ENCODE peak calls at places on chromosomes 2 and 18, in eight cellular contexts. K is right lobe of liver, J is neural progenitor cell, P is dorsolateral prefrontal cortex, Y is IMR-90, U is WERI-Rb-1, A is prostate gland, V is stomach. I is an unnamed sample.

GRCh38 chr2:241490444-241490760 is 18.0 kb downstream of the STK25 start:
- DNase-seq in K (no peak), J (no peak), P (no peak), Y (peak), U (no peak), A (no peak), V (no peak), I (no peak)

GRCh38 chr18:9106800-9107574 is 4.5 kb downstream of the NDUFV2 start:
- DNase-seq in K (no peak), J (peak), P (no peak), Y (no peak), U (peak), A (no peak), V (no peak), I (no peak)

GRCh38 chr2:168538534-168538933 is 82.5 kb downstream of the CERS6 start:
- DNase-seq in K (no peak), J (no peak), P (no peak), Y (no peak), U (no peak), A (no peak), V (no peak), I (no peak)

GRCh38 chr2:157438907-157439791 is 4.7 kb downstream of the CYTIP start:
- DNase-seq in K (no peak), J (no peak), P (no peak), Y (no peak), U (no peak), A (no peak), V (no peak), I (no peak)

GRCh38 chr18:50009772-50010171 is 185.2 kb downstream of the MYO5B start:
- DNase-seq in K (peak), J (peak), P (no peak), Y (peak), U (peak), A (peak), V (peak), I (no peak)

GRCh38 chr2:159380676-159381239 is 94.3 kb upstream of the WDSUB1 start:
- DNase-seq in K (no peak), J (no peak), P (no peak), Y (no peak), U (no peak), A (no peak), V (no peak), I (no peak)

GRCh38 chr2:219519526-219519916 is 5.2 kb downstream of the ASIC4 start:
- DNase-seq in K (no peak), J (no peak), P (no peak), Y (no peak), U (no peak), A (no peak), V (no peak), I (no peak)

GRCh38 chr2:155215037-155215707 is 516.7 kb downstream of the KCNJ3 start:
- DNase-seq in K (no peak), J (no peak), P (no peak), Y (no peak), U (no peak), A (no peak), V (no peak), I (no peak)

GRCh38 chr2:163401481-163401880 is 334.3 kb downstream of the FIGN start:
- DNase-seq in K (no peak), J (no peak), P (no peak), Y (peak), U (no peak), A (no peak), V (no peak), I (no peak)

GRCh38 chr2:2291500-2292260 is 39.4 kb downstream of the MYT1L start:
- DNase-seq in K (no peak), J (peak), P (no peak), Y (no peak), U (peak), A (peak), V (no peak), I (no peak)

GRCh38 chr2:108219688-108220087 is 20.1 kb upstream of the SULT1C3 start:
- DNase-seq in K (no peak), J (no peak), P (no peak), Y (no peak), U (no peak), A (no peak), V (no peak), I (no peak)

GRCh38 chr2:240512666-240513535 is 44.9 kb downstream of the ANKMY1 start:
- DNase-seq in K (no peak), J (no peak), P (no peak), Y (no peak), U (no peak), A (no peak), V (peak), I (no peak)

GRCh38 chr2:74908763-74909444 is 49.5 kb upstream of the POLE4 start:
- DNase-seq in K (no peak), J (peak), P (no peak), Y (no peak), U (no peak), A (peak), V (no peak), I (no peak)

GRCh38 chr2:237413293-237414055 is 490 bp downstream of the COL6A3 start:
- DNase-seq in K (no peak), J (no peak), P (no peak), Y (no peak), U (no peak), A (no peak), V (no peak), I (no peak)

GRCh38 chr2:237435844-237436590 is 22.1 kb upstream of the COL6A3 start:
- DNase-seq in K (no peak), J (no peak), P (no peak), Y (peak), U (no peak), A (no peak), V (no peak), I (no peak)

GRCh38 chr2:4358855-4359254 is 655.5 kb downstream of the DCDC2C start:
- DNase-seq in K (no peak), J (no peak), P (no peak), Y (no peak), U (no peak), A (no peak), V (no peak), I (no peak)

GRCh38 chr2:128424806-128425205 is 106.1 kb upstream of the HS6ST1 start:
- DNase-seq in K (peak), J (peak), P (no peak), Y (no peak), U (no peak), A (no peak), V (peak), I (no peak)

GRCh38 chr2:219369447-219369861 is 18.3 kb downstream of the DNPEP start:
- DNase-seq in K (peak), J (no peak), P (no peak), Y (peak), U (no peak), A (peak), V (peak), I (no peak)

GRCh38 chr2:199308567-199308966 is 149.2 kb downstream of the SATB2 start:
- DNase-seq in K (peak), J (no peak), P (no peak), Y (no peak), U (no peak), A (no peak), V (no peak), I (no peak)

GRCh38 chr18:31512203-31512764 is 14.3 kb downstream of the DSG2 start:
- DNase-seq in K (no peak), J (no peak), P (no peak), Y (peak), U (no peak), A (no peak), V (peak), I (no peak)

GRCh38 chr2:8412586-8412985 is 269.3 kb upstream of the ID2 start:
- DNase-seq in K (no peak), J (peak), P (no peak), Y (no peak), U (no peak), A (no peak), V (no peak), I (no peak)

GRCh38 chr2:54770676-54771075 is 47.2 kb downstream of the EML6 start:
- DNase-seq in K (no peak), J (no peak), P (no peak), Y (no peak), U (no peak), A (no peak), V (no peak), I (no peak)

GRCh38 chr2:231583982-231584381 is 8.7 kb upstream of the TEX44 start:
- DNase-seq in K (no peak), J (peak), P (no peak), Y (no peak), U (no peak), A (no peak), V (no peak), I (no peak)

GRCh38 chr2:134836986-134837385 is 1.4 kb upstream of the ACMSD start:
- DNase-seq in K (no peak), J (no peak), P (no peak), Y (peak), U (no peak), A (no peak), V (no peak), I (no peak)

GRCh38 chr2:204187513-204188088 is 251.0 kb downstream of the ICOS start:
- DNase-seq in K (no peak), J (no peak), P (no peak), Y (no peak), U (no peak), A (no peak), V (no peak), I (no peak)

GRCh38 chr2:61241266-61241665 is 79.3 kb downstream of the C2orf74 start:
- DNase-seq in K (no peak), J (no peak), P (no peak), Y (no peak), U (no peak), A (no peak), V (no peak), I (no peak)

GRCh38 chr2:189287982-189288494 is 108.5 kb upstream of the COL5A2 start:
- DNase-seq in K (no peak), J (peak), P (no peak), Y (peak), U (no peak), A (no peak), V (no peak), I (no peak)

GRCh38 chr2:121038831-121039230 is 246.2 kb downstream of the TFCP2L1 start:
- DNase-seq in K (no peak), J (no peak), P (no peak), Y (no peak), U (no peak), A (peak), V (peak), I (no peak)

GRCh38 chr2:148300534-148300933 is 279.6 kb downstream of the MBD5 start:
- DNase-seq in K (no peak), J (no peak), P (no peak), Y (peak), U (no peak), A (no peak), V (no peak), I (no peak)

GRCh38 chr2:175957845-175958244 is 44.2 kb downstream of the LNPK start:
- DNase-seq in K (no peak), J (no peak), P (no peak), Y (no peak), U (no peak), A (no peak), V (no peak), I (no peak)
- H3K27ac ChIP-seq in K (no peak), J (no peak), P (no peak), Y (no peak), U (no peak), A (no peak), V (no peak), I (no peak)

DNA sequence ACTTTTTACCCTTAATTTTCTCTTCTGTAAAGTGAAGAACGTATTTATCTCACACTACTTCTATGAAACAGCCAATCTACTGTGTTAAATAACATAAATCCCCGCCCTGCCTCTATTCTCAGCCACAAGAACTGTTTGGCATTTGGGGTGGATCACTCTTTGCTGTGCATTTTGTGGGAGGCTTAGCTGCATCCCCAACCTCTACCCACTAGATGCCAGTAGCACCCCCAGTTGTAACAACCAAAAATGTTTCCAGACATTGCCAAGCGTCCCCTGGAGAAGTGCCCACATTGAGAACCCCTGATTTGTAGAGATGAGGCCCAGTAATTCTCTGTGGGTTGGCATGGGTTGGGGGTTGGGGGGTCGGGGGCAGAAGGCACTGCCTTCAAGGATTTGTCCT is 94.7 kb upstream of the BOD1L2 start:
- DNase-seq in K (no peak), J (no peak), P (no peak), Y (no peak), U (no peak), A (no peak), V (no peak), I (no peak)
- TF ChIP-seq CTCF in K (no peak), J (no peak), P (no peak), Y (no peak), U (peak), A (no peak), V (no peak), I (no peak)

DNA sequence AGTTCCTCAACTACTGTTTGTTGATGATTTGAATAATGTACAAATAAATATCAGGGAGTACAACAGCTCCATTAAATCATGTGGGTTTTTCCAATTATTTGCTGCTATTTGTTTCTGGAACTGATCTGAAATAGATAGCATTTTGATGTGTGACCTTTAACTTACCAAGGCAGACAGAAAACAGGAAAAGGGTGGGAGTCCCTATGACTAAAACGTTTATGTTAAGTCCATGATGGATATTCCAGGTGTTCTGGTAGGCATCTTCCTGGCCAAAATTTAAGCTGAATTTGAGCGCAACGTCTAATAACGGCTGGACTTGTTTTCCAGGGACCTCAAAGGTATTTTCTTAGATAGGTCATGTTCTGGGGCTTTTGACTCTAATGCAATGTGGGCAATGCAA is 41.6 kb downstream of the WIPF1 start:
- DNase-seq in K (no peak), J (no peak), P (no peak), Y (no peak), U (no peak), A (no peak), V (no peak), I (no peak)
- H3K27ac ChIP-seq in K (no peak), J (no peak), P (no peak), Y (no peak), U (no peak), A (no peak), V (no peak), I (no peak)

GRCh38 chr2:197109326-197109725 is 182.8 kb upstream of the PGAP1 start:
- DNase-seq in K (no peak), J (no peak), P (no peak), Y (no peak), U (no peak), A (no peak), V (no peak), I (no peak)

GRCh38 chr2:197103363-197103762 is 176.9 kb upstream of the PGAP1 start:
- DNase-seq in K (no peak), J (no peak), P (no peak), Y (no peak), U (no peak), A (no peak), V (no peak), I (no peak)

GRCh38 chr2:197113221-197113831 is 186.8 kb upstream of the PGAP1 start:
- DNase-seq in K (no peak), J (peak), P (no peak), Y (peak), U (no peak), A (no peak), V (no peak), I (no peak)

GRCh38 chr2:197107291-197108269 is 181.1 kb upstream of the PGAP1 start:
- DNase-seq in K (peak), J (no peak), P (no peak), Y (peak), U (no peak), A (no peak), V (no peak), I (no peak)

DNA sequence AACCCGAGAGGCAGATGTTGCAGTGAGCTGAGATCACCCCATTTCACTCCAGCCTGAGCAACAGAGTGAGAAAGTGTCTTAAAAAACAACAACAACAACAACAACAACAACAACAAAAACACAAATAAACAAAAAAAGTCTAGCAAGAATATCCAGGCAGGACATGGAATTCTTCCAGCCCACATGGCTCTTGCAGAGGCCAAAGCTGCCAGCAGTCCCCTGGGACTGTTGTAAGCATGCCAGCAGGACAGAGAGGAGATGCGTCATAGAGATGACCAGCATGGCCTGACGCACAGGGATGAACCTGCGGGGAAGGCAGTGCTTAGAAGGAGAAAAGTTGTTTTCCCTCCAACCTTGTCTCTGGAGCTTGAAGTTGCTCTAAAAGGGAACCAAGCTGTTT is 182.3 kb upstream of the PGAP1 start:
- DNase-seq in K (peak), J (no peak), P (peak), Y (peak), U (no peak), A (peak), V (peak), I (peak)
- TF ChIP-seq CTCF in K (no peak), J (no peak), P (no peak), Y (no peak), U (no peak), A (no peak), V (no peak), I (no peak)

DNA sequence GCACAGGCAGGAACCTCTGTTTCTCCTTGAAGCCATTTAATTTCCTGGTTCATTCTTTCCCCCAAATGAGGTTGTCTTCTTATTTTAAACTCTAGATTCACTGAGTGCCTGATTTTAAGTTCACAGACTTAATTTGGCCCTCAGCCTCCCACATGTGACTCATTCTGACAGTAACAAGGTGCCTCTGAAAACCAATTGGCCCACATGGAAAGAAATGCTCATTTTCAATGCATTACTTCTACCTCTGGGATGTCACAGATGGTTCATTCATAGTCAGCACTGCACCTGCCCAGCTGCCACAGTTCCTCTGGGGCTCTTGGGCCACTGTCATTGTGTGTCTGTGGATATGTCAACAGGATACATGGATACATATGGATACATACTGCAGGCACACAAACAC is 140.4 kb upstream of the CAPN13 start:
- DNase-seq in K (no peak), J (no peak), P (no peak), Y (no peak), U (no peak), A (no peak), V (no peak), I (no peak)
- H3K27ac ChIP-seq in K (no peak), J (no peak), P (no peak), Y (no peak), U (no peak), A (no peak), V (no peak), I (no peak)

DNA sequence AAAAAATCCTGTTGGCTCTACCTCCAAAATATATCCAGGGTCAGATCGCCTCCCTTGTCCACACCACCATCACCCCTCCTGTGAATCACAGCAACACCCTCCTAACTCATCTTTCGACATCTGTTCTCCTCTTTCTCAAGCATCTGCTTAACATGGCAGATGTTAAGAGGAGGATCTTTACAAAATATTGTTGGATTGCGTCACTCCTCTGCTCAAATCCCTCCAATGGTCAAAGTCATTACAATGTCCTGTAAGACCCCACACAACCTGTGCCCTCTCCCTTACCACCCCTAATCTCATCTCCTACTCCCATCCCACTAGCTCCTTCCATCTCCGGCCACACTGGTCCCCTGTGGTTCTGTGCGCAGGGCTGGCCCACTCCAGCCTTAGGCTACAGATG is 36.8 kb upstream of the GBX2 start:
- DNase-seq in K (no peak), J (no peak), P (no peak), Y (no peak), U (no peak), A (no peak), V (no peak), I (no peak)
- TF ChIP-seq CTCF in K (no peak), J (no peak), P (no peak), Y (no peak), U (no peak), A (no peak), V (no peak), I (no peak)

GRCh38 chr2:138718405-138718804 is 61.8 kb downstream of the NXPH2 start:
- DNase-seq in K (no peak), J (no peak), P (no peak), Y (no peak), U (no peak), A (no peak), V (no peak), I (no peak)
- H3K27ac ChIP-seq in K (no peak), J (no peak), P (no peak), Y (no peak), U (no peak), A (no peak), V (no peak), I (no peak)

GRCh38 chr18:57906852-57907251 is 103.7 kb upstream of the ATP8B1 start:
- DNase-seq in K (no peak), J (peak), P (no peak), Y (no peak), U (peak), A (no peak), V (no peak), I (no peak)
- TF ChIP-seq CTCF in K (no peak), J (peak), P (no peak), Y (no peak), U (peak), A (no peak), V (no peak), I (no peak)

GRCh38 chr18:64202836-64203235 is 53.9 kb upstream of the LINC00305 start:
- DNase-seq in K (no peak), J (no peak), P (no peak), Y (no peak), U (no peak), A (no peak), V (no peak), I (no peak)

GRCh38 chr18:64203295-64203694 is 54.4 kb upstream of the LINC00305 start:
- DNase-seq in K (no peak), J (no peak), P (no peak), Y (no peak), U (no peak), A (no peak), V (no peak), I (no peak)

GRCh38 chr18:64201781-64202180 is 52.9 kb upstream of the LINC00305 start:
- DNase-seq in K (no peak), J (no peak), P (no peak), Y (no peak), U (no peak), A (no peak), V (no peak), I (no peak)

GRCh38 chr18:64207818-64208217 is 58.9 kb upstream of the LINC00305 start:
- DNase-seq in K (no peak), J (no peak), P (no peak), Y (no peak), U (no peak), A (no peak), V (no peak), I (no peak)

DNA sequence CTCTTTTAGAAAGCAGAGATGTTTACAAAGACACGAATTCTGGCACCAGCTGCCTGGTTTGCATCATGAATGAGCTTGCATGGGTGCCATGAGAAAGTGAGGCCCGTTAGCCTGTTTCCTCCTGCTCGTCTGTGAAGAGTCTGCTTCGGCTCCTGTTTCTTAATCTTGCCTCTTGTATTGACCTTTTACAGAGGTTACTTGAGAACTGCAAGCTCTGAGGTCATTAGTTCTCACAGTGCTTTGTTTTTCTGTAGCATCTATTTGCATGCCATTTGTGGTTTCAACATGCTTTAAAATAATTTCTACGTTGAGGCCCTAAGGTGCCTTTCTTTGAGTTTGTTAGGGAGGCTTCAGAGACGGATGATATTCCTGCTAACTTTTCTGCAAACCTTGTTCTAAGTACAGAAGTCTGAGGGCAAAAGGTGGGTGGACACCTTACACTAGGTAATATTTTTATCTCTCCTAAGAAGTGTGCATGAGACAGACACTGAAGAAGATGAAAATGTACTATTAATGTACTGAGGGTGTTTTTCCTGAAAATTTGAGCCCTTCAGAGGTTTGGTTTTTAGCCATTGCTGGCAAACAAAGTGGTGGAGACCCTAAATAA is 53.4 kb upstream of the LINC00305 start:
- DNase-seq in K (no peak), J (peak), P (no peak), Y (no peak), U (no peak), A (no peak), V (no peak), I (no peak)
- H3K27ac ChIP-seq in K (no peak), J (no peak), P (no peak), Y (no peak), U (no peak), A (no peak), V (no peak), I (no peak)